ENCODE peak calls at places on chromosome 3, in six cellular contexts. One of them, this sample, is unnamed.

GRCh38 chr3:115503386-115503785 is 119.9 kb upstream of the GAP43 start:
- DNase-seq in stimulated activated CD8-positive, alpha-beta memory T cell treated with anti-CD3 and anti-CD28 coated beads, Interleukin-2, amount 100 ng/mL, for 48 hours: no peak
- DNase-seq in left ventricle myocardium superior: no peak
- DNase-seq in mucosa of descending colon: no peak
- DNase-seq in stimulated activated CD4-positive, alpha-beta T cell treated with anti-CD3 and anti-CD28 coated beads, Interleukin-1b, Interleukin-23, amount 100 ng/mL, for 48 hours: no peak
- DNase-seq in T-cell: no peak
- DNase-seq in this sample: no peak

GRCh38 chr3:146165844-146166243 is 4.9 kb upstream of the PLOD2 start:
- DNase-seq in stimulated activated CD4-positive, alpha-beta T cell treated with anti-CD3 and anti-CD28 coated beads, Interleukin-1b, Interleukin-23, amount 100 ng/mL, for 48 hours: no peak
- DNase-seq in T-cell: no peak
- DNase-seq in mucosa of descending colon: no peak
- DNase-seq in stimulated activated CD8-positive, alpha-beta memory T cell treated with anti-CD3 and anti-CD28 coated beads, Interleukin-2, amount 100 ng/mL, for 48 hours: no peak
- DNase-seq in left ventricle myocardium superior: no peak
- DNase-seq in this sample: no peak

GRCh38 chr3:117651271-117651670 is 941.7 kb downstream of the TUSC7 start:
- DNase-seq in stimulated activated CD4-positive, alpha-beta T cell treated with anti-CD3 and anti-CD28 coated beads, Interleukin-1b, Interleukin-23, amount 100 ng/mL, for 48 hours: no peak
- DNase-seq in stimulated activated CD8-positive, alpha-beta memory T cell treated with anti-CD3 and anti-CD28 coated beads, Interleukin-2, amount 100 ng/mL, for 48 hours: no peak
- DNase-seq in left ventricle myocardium superior: no peak
- DNase-seq in T-cell: no peak
- DNase-seq in mucosa of descending colon: no peak
- DNase-seq in this sample: no peak

GRCh38 chr3:124839896-124840295 is 47.3 kb downstream of the ITGB5 start:
- DNase-seq in mucosa of descending colon: no peak
- DNase-seq in stimulated activated CD4-positive, alpha-beta T cell treated with anti-CD3 and anti-CD28 coated beads, Interleukin-1b, Interleukin-23, amount 100 ng/mL, for 48 hours: no peak
- DNase-seq in T-cell: no peak
- DNase-seq in stimulated activated CD8-positive, alpha-beta memory T cell treated with anti-CD3 and anti-CD28 coated beads, Interleukin-2, amount 100 ng/mL, for 48 hours: no peak
- DNase-seq in left ventricle myocardium superior: no peak
- DNase-seq in this sample: no peak

GRCh38 chr3:118909751-118910150 is 124.9 kb downstream of the IGSF11 start:
- DNase-seq in left ventricle myocardium superior: no peak
- DNase-seq in stimulated activated CD4-positive, alpha-beta T cell treated with anti-CD3 and anti-CD28 coated beads, Interleukin-1b, Interleukin-23, amount 100 ng/mL, for 48 hours: no peak
- DNase-seq in T-cell: no peak
- DNase-seq in mucosa of descending colon: no peak
- DNase-seq in stimulated activated CD8-positive, alpha-beta memory T cell treated with anti-CD3 and anti-CD28 coated beads, Interleukin-2, amount 100 ng/mL, for 48 hours: no peak
- DNase-seq in this sample: no peak

GRCh38 chr3:151226088-151226563 is 23.1 kb upstream of the GPR171 start:
- DNase-seq in stimulated activated CD4-positive, alpha-beta T cell treated with anti-CD3 and anti-CD28 coated beads, Interleukin-1b, Interleukin-23, amount 100 ng/mL, for 48 hours: peak; percentile 50
- DNase-seq in stimulated activated CD8-positive, alpha-beta memory T cell treated with anti-CD3 and anti-CD28 coated beads, Interleukin-2, amount 100 ng/mL, for 48 hours: no peak
- DNase-seq in mucosa of descending colon: no peak
- DNase-seq in left ventricle myocardium superior: no peak
- DNase-seq in T-cell: no peak
- DNase-seq in this sample: no peak

GRCh38 chr3:59460068-59460467 is 410.2 kb upstream of the CFAP20DC start:
- DNase-seq in stimulated activated CD4-positive, alpha-beta T cell treated with anti-CD3 and anti-CD28 coated beads, Interleukin-1b, Interleukin-23, amount 100 ng/mL, for 48 hours: no peak
- DNase-seq in mucosa of descending colon: no peak
- DNase-seq in left ventricle myocardium superior: no peak
- DNase-seq in stimulated activated CD8-positive, alpha-beta memory T cell treated with anti-CD3 and anti-CD28 coated beads, Interleukin-2, amount 100 ng/mL, for 48 hours: no peak
- DNase-seq in T-cell: no peak
- DNase-seq in this sample: no peak

GRCh38 chr3:166570136-166570535 is 732.9 kb upstream of the BCHE start:
- DNase-seq in mucosa of descending colon: no peak
- DNase-seq in stimulated activated CD4-positive, alpha-beta T cell treated with anti-CD3 and anti-CD28 coated beads, Interleukin-1b, Interleukin-23, amount 100 ng/mL, for 48 hours: no peak
- DNase-seq in T-cell: no peak
- DNase-seq in stimulated activated CD8-positive, alpha-beta memory T cell treated with anti-CD3 and anti-CD28 coated beads, Interleukin-2, amount 100 ng/mL, for 48 hours: no peak
- DNase-seq in left ventricle myocardium superior: no peak
- DNase-seq in this sample: no peak

GRCh38 chr3:119815716-119816115 is 33.8 kb downstream of the NR1I2 start:
- DNase-seq in mucosa of descending colon: no peak
- DNase-seq in left ventricle myocardium superior: no peak
- DNase-seq in stimulated activated CD8-positive, alpha-beta memory T cell treated with anti-CD3 and anti-CD28 coated beads, Interleukin-2, amount 100 ng/mL, for 48 hours: no peak
- DNase-seq in T-cell: no peak
- DNase-seq in stimulated activated CD4-positive, alpha-beta T cell treated with anti-CD3 and anti-CD28 coated beads, Interleukin-1b, Interleukin-23, amount 100 ng/mL, for 48 hours: no peak
- DNase-seq in this sample: no peak

GRCh38 chr3:31615071-31615875 is 82.5 kb downstream of the STT3B start:
- DNase-seq in stimulated activated CD8-positive, alpha-beta memory T cell treated with anti-CD3 and anti-CD28 coated beads, Interleukin-2, amount 100 ng/mL, for 48 hours: no peak
- DNase-seq in T-cell: no peak
- DNase-seq in stimulated activated CD4-positive, alpha-beta T cell treated with anti-CD3 and anti-CD28 coated beads, Interleukin-1b, Interleukin-23, amount 100 ng/mL, for 48 hours: no peak
- DNase-seq in left ventricle myocardium superior: no peak
- DNase-seq in mucosa of descending colon: no peak
- DNase-seq in this sample: no peak

GRCh38 chr3:62403765-62404164 is 30.4 kb upstream of the FEZF2 start:
- DNase-seq in stimulated activated CD4-positive, alpha-beta T cell treated with anti-CD3 and anti-CD28 coated beads, Interleukin-1b, Interleukin-23, amount 100 ng/mL, for 48 hours: no peak
- DNase-seq in stimulated activated CD8-positive, alpha-beta memory T cell treated with anti-CD3 and anti-CD28 coated beads, Interleukin-2, amount 100 ng/mL, for 48 hours: no peak
- DNase-seq in mucosa of descending colon: no peak
- DNase-seq in left ventricle myocardium superior: no peak
- DNase-seq in T-cell: no peak
- DNase-seq in this sample: no peak

GRCh38 chr3:40574661-40575060 is 49.9 kb downstream of the ZNF621 start:
- DNase-seq in stimulated activated CD8-positive, alpha-beta memory T cell treated with anti-CD3 and anti-CD28 coated beads, Interleukin-2, amount 100 ng/mL, for 48 hours: no peak
- DNase-seq in stimulated activated CD4-positive, alpha-beta T cell treated with anti-CD3 and anti-CD28 coated beads, Interleukin-1b, Interleukin-23, amount 100 ng/mL, for 48 hours: no peak
- DNase-seq in mucosa of descending colon: no peak
- DNase-seq in T-cell: no peak
- DNase-seq in left ventricle myocardium superior: no peak
- DNase-seq in this sample: no peak

GRCh38 chr3:69292959-69293574 is 92.8 kb downstream of the FRMD4B start:
- DNase-seq in T-cell: no peak
- DNase-seq in left ventricle myocardium superior: peak; percentile 57
- DNase-seq in mucosa of descending colon: no peak
- DNase-seq in stimulated activated CD8-positive, alpha-beta memory T cell treated with anti-CD3 and anti-CD28 coated beads, Interleukin-2, amount 100 ng/mL, for 48 hours: no peak
- DNase-seq in stimulated activated CD4-positive, alpha-beta T cell treated with anti-CD3 and anti-CD28 coated beads, Interleukin-1b, Interleukin-23, amount 100 ng/mL, for 48 hours: no peak
- DNase-seq in this sample: no peak

GRCh38 chr3:109275702-109276293 is 40.5 kb downstream of the DPPA2 start:
- DNase-seq in stimulated activated CD8-positive, alpha-beta memory T cell treated with anti-CD3 and anti-CD28 coated beads, Interleukin-2, amount 100 ng/mL, for 48 hours: no peak
- DNase-seq in stimulated activated CD4-positive, alpha-beta T cell treated with anti-CD3 and anti-CD28 coated beads, Interleukin-1b, Interleukin-23, amount 100 ng/mL, for 48 hours: no peak
- DNase-seq in T-cell: no peak
- DNase-seq in mucosa of descending colon: peak; percentile 50
- DNase-seq in left ventricle myocardium superior: no peak
- DNase-seq in this sample: no peak

GRCh38 chr3:187352581-187353575 is 15.3 kb upstream of the RTP4 start:
- DNase-seq in stimulated activated CD4-positive, alpha-beta T cell treated with anti-CD3 and anti-CD28 coated beads, Interleukin-1b, Interleukin-23, amount 100 ng/mL, for 48 hours: no peak
- DNase-seq in left ventricle myocardium superior: no peak
- DNase-seq in mucosa of descending colon: peak; percentile 50
- DNase-seq in T-cell: no peak
- DNase-seq in stimulated activated CD8-positive, alpha-beta memory T cell treated with anti-CD3 and anti-CD28 coated beads, Interleukin-2, amount 100 ng/mL, for 48 hours: no peak
- DNase-seq in this sample: peak; percentile 78

GRCh38 chr3:52153389-52154096 is 680 bp downstream of the POC1A start:
- DNase-seq in mucosa of descending colon: peak; percentile 76
- DNase-seq in left ventricle myocardium superior: no peak
- DNase-seq in stimulated activated CD4-positive, alpha-beta T cell treated with anti-CD3 and anti-CD28 coated beads, Interleukin-1b, Interleukin-23, amount 100 ng/mL, for 48 hours: peak; percentile 17
- DNase-seq in T-cell: no peak
- DNase-seq in stimulated activated CD8-positive, alpha-beta memory T cell treated with anti-CD3 and anti-CD28 coated beads, Interleukin-2, amount 100 ng/mL, for 48 hours: no peak
- DNase-seq in this sample: no peak

GRCh38 chr3:159158213-159158612 is 356.4 kb downstream of the MFSD1 start:
- DNase-seq in mucosa of descending colon: no peak
- DNase-seq in stimulated activated CD4-positive, alpha-beta T cell treated with anti-CD3 and anti-CD28 coated beads, Interleukin-1b, Interleukin-23, amount 100 ng/mL, for 48 hours: no peak
- DNase-seq in left ventricle myocardium superior: no peak
- DNase-seq in T-cell: no peak
- DNase-seq in stimulated activated CD8-positive, alpha-beta memory T cell treated with anti-CD3 and anti-CD28 coated beads, Interleukin-2, amount 100 ng/mL, for 48 hours: no peak
- DNase-seq in this sample: no peak

GRCh38 chr3:105762749-105763673 is 105.8 kb downstream of the CBLB start:
- DNase-seq in left ventricle myocardium superior: no peak
- DNase-seq in T-cell: no peak
- DNase-seq in mucosa of descending colon: no peak
- DNase-seq in stimulated activated CD4-positive, alpha-beta T cell treated with anti-CD3 and anti-CD28 coated beads, Interleukin-1b, Interleukin-23, amount 100 ng/mL, for 48 hours: no peak
- DNase-seq in stimulated activated CD8-positive, alpha-beta memory T cell treated with anti-CD3 and anti-CD28 coated beads, Interleukin-2, amount 100 ng/mL, for 48 hours: no peak
- DNase-seq in this sample: no peak

GRCh38 chr3:177597325-177598109 is 400.2 kb upstream of the TBL1XR1 start:
- DNase-seq in stimulated activated CD8-positive, alpha-beta memory T cell treated with anti-CD3 and anti-CD28 coated beads, Interleukin-2, amount 100 ng/mL, for 48 hours: no peak
- DNase-seq in T-cell: peak; percentile 18
- DNase-seq in mucosa of descending colon: peak; percentile 49
- DNase-seq in left ventricle myocardium superior: no peak
- DNase-seq in stimulated activated CD4-positive, alpha-beta T cell treated with anti-CD3 and anti-CD28 coated beads, Interleukin-1b, Interleukin-23, amount 100 ng/mL, for 48 hours: peak; percentile 24
- DNase-seq in this sample: no peak

GRCh38 chr3:76024640-76025039 is 239.3 kb upstream of the ZNF717 start:
- DNase-seq in mucosa of descending colon: no peak
- DNase-seq in left ventricle myocardium superior: no peak
- DNase-seq in T-cell: no peak
- DNase-seq in stimulated activated CD8-positive, alpha-beta memory T cell treated with anti-CD3 and anti-CD28 coated beads, Interleukin-2, amount 100 ng/mL, for 48 hours: no peak
- DNase-seq in stimulated activated CD4-positive, alpha-beta T cell treated with anti-CD3 and anti-CD28 coated beads, Interleukin-1b, Interleukin-23, amount 100 ng/mL, for 48 hours: no peak
- DNase-seq in this sample: no peak

GRCh38 chr3:14863324-14864100 is 44.8 kb downstream of the FGD5 start:
- DNase-seq in mucosa of descending colon: no peak
- DNase-seq in stimulated activated CD8-positive, alpha-beta memory T cell treated with anti-CD3 and anti-CD28 coated beads, Interleukin-2, amount 100 ng/mL, for 48 hours: no peak
- DNase-seq in left ventricle myocardium superior: no peak
- DNase-seq in stimulated activated CD4-positive, alpha-beta T cell treated with anti-CD3 and anti-CD28 coated beads, Interleukin-1b, Interleukin-23, amount 100 ng/mL, for 48 hours: no peak
- DNase-seq in T-cell: no peak
- DNase-seq in this sample: no peak

GRCh38 chr3:144488927-144489326 is 517.3 kb downstream of the DIPK2A start:
- DNase-seq in left ventricle myocardium superior: no peak
- DNase-seq in stimulated activated CD4-positive, alpha-beta T cell treated with anti-CD3 and anti-CD28 coated beads, Interleukin-1b, Interleukin-23, amount 100 ng/mL, for 48 hours: no peak
- DNase-seq in mucosa of descending colon: no peak
- DNase-seq in T-cell: no peak
- DNase-seq in stimulated activated CD8-positive, alpha-beta memory T cell treated with anti-CD3 and anti-CD28 coated beads, Interleukin-2, amount 100 ng/mL, for 48 hours: no peak
- DNase-seq in this sample: no peak